ENCODE peak calls at places on chromosome 7, in ten cellular contexts. G, P, I, R, H, C, J, B, E and S are unnamed samples.

GRCh38 chr7:67625257-67625713 is 628.7 kb downstream of the TYW1 start:
- DNase-seq in E (peak; percentile 32), I (no peak), J (peak; percentile 45), C (peak; percentile 8), P (peak; percentile 96), G (peak; percentile 73), B (peak; percentile 73), R (peak; percentile 88), H (peak; percentile 77), S (peak; percentile 90)

GRCh38 chr7:101818699-101819071 is 1.3 kb downstream of the CUX1 start:
- DNase-seq in I (no peak), J (no peak), R (no peak), B (no peak), G (no peak), P (no peak), C (no peak), E (peak; percentile 24), H (no peak), S (no peak)

GRCh38 chr7:116439005-116439404 is 60.5 kb upstream of the CAV2 start:
- DNase-seq in P (no peak), J (no peak), R (peak; percentile 43), G (no peak), E (no peak), H (no peak), I (no peak), C (no peak), B (no peak), S (no peak)

GRCh38 chr7:91929463-91929862 is 11.2 kb upstream of the AKAP9 start:
- DNase-seq in R (no peak), C (no peak), P (no peak), J (no peak), B (no peak), H (no peak), G (no peak), I (no peak), E (no peak), S (no peak)

GRCh38 chr7:1192171-1192676 is 32.2 kb upstream of the ZFAND2A start:
- DNase-seq in H (no peak), G (peak; percentile 70), I (peak; percentile 87), C (no peak), B (no peak), E (peak; percentile 83), R (no peak), J (no peak), P (no peak), S (no peak)

GRCh38 chr7:159099217-159099655 is 45.4 kb downstream of the VIPR2 start:
- DNase-seq in I (no peak), C (no peak), E (no peak), B (no peak), R (no peak), J (no peak), P (peak; percentile 70), G (no peak), H (no peak), S (no peak)

GRCh38 chr7:45160374-45160773 is 2.8 kb downstream of the RAMP3 start:
- DNase-seq in I (no peak), G (no peak), C (no peak), B (no peak), P (peak; percentile 37), R (no peak), H (no peak), J (no peak), E (no peak), S (no peak)

GRCh38 chr7:99038086-99038855 is 105.6 kb downstream of the SMURF1 start:
- DNase-seq in C (no peak), J (no peak), G (no peak), H (no peak), P (no peak), E (no peak), R (no peak), B (no peak), I (no peak), S (no peak)

GRCh38 chr7:81244213-81244612 is 325.4 kb upstream of the SEMA3C start:
- DNase-seq in C (peak; percentile 42), R (no peak), P (no peak), J (no peak), H (no peak), G (peak; percentile 13), B (no peak), I (peak; percentile 36), E (peak; percentile 36), S (no peak)
- TF ChIP-seq CTCF in C (peak; percentile 3), R (no peak), P (peak; percentile 43), J (no peak), H (no peak), G (no peak), B (no peak), I (no peak), E (no peak), S (no peak)

DNA sequence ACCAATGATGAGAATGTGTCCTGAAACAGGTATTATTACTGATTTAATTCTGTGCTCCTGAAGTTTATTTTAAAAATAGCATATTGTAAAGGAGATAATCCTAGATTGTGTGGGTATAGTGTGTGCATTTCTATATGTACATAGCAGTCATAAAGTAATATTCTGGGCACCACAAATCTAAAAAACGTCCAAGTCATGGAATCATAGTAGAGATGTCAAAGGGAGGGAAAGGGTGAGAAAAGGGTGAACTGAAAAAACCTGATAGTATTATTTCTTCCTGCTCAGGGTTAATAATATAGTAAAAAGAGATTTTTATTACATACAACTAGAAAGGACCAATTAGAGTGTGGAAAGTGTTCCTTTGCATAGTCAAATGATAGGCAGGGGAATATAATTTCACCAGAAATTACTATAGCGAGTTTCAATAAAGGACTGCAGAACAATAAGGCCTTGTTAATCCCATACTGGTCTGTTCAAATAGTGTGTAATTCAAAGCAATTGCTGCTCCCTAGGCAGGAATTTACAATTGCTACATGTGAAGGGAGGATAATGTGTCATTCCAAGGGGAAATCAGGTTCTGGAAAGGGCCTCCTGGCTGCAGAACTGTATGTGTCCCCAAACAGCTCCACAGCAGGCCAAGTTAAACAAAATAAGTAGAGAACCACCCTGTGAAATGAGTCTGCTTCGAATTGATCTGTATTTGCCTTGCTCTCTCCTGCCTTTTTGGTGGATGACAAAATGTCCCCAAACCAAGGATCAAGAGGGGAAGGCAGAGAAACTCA is 42.5 kb upstream of the KMT2E start:
- DNase-seq in G (peak; percentile 66), C (no peak), H (no peak), R (no peak), P (no peak), E (peak; percentile 78), B (no peak), J (no peak), I (peak; percentile 78), S (no peak)
- TF ChIP-seq CTCF in G (no peak), C (no peak), H (no peak), R (no peak), P (no peak), E (no peak), B (no peak), J (no peak), I (no peak), S (no peak)

GRCh38 chr7:123867220-123867619 is 22.3 kb downstream of the HYAL4 start:
- DNase-seq in E (peak; percentile 10), G (no peak), H (no peak), R (no peak), I (no peak), C (no peak), P (no peak), B (no peak), J (no peak), S (no peak)

GRCh38 chr7:123872908-123873307 is 27.9 kb downstream of the HYAL4 start:
- DNase-seq in B (no peak), J (no peak), I (no peak), G (no peak), H (no peak), R (no peak), C (no peak), P (no peak), E (no peak), S (no peak)

GRCh38 chr7:123876557-123877256 is 31.7 kb downstream of the HYAL4 start:
- DNase-seq in B (no peak), E (no peak), G (no peak), I (peak; percentile 15), R (no peak), P (no peak), C (no peak), J (no peak), H (no peak), S (no peak)

GRCh38 chr7:123871998-123872867 is 27.3 kb downstream of the HYAL4 start:
- DNase-seq in H (peak; percentile 14), I (peak; percentile 74), B (peak; percentile 18), G (peak; percentile 28), P (peak; percentile 81), E (peak; percentile 48), J (no peak), R (no peak), C (peak; percentile 51), S (peak; percentile 35)
- TF ChIP-seq CTCF in H (peak; percentile 51), I (peak; percentile 53), B (peak; percentile 73), G (peak; percentile 52), P (peak; percentile 86), E (peak; percentile 31), J (no peak), R (peak; percentile 79), C (peak; percentile 58), S (peak; percentile 69)

GRCh38 chr7:38429057-38429456 is 155.6 kb upstream of the TARP start:
- DNase-seq in R (no peak), P (no peak), E (no peak), B (no peak), I (no peak), G (no peak), J (no peak), C (no peak), H (no peak), S (no peak)

GRCh38 chr7:38425509-38425908 is 152.1 kb upstream of the TARP start:
- DNase-seq in P (no peak), E (no peak), H (no peak), I (no peak), J (no peak), B (no peak), R (no peak), C (no peak), G (no peak), S (no peak)

GRCh38 chr7:38428040-38428439 is 154.6 kb upstream of the TARP start:
- DNase-seq in C (no peak), R (no peak), J (no peak), B (no peak), I (no peak), E (no peak), G (peak; percentile 81), P (no peak), H (no peak), S (no peak)

GRCh38 chr7:38427279-38427955 is 154.0 kb upstream of the TARP start:
- DNase-seq in E (no peak), G (no peak), H (no peak), I (no peak), J (no peak), P (no peak), C (no peak), R (no peak), B (no peak), S (no peak)

DNA sequence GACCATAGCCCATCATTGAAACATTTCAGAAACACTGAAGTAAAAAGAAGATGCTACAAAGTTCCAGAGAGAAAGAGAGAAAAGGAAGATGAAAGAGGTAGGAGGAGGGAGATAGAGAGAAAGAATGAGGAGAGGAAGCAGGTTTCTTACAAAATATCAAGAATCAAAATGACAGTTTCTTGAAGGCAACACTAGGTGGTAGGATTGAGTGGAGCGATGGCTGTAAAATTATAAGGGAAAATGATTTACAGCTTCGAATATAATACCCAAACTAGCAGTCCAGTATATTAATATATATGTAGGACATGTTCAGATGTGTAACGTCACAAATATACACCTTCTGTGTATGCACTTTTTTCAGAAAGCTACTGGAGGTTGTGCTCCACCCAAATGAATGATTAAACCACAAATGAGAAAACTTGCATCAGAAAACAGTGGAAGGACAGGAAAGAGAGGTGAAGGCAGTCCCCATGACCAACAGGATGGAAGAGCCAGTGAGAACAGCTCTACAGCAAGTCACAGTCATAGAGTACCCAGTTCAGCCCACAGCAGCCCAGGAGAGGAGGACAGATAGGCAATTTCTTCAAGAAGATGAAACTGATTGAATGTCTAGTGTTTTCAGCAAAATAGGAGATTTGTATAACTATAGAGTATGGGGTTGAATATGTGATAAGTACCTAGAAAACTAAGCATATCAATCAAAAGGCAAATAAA is 151.5 kb upstream of the TARP start:
- DNase-seq in P (no peak), B (no peak), E (peak; percentile 26), R (no peak), J (no peak), I (peak; percentile 12), G (no peak), C (no peak), H (no peak), S (no peak)
- TF ChIP-seq CTCF in P (peak; percentile 59), B (no peak), E (no peak), R (peak; percentile 11), J (no peak), I (peak; percentile 6), G (peak; percentile 14), C (no peak), H (no peak), S (no peak)